ENCODE peak calls at places on chromosomes 4 and X, in nine cellular contexts. One of them, this sample, is unnamed.

GRCh38 chrX:53357799-53358530 is 64.5 kb downstream of the SMC1A start:
- DNase-seq in neuronal stem cell: peak
- DNase-seq in K562: no peak
- DNase-seq in heart right ventricle: no peak
- DNase-seq in suprapubic skin: no peak
- DNase-seq in spleen: no peak
- DNase-seq in adrenal gland: peak
- DNase-seq in tibial nerve: no peak
- DNase-seq in A549: no peak
- DNase-seq in this sample: no peak

GRCh38 chrX:103464071-103464773 is 55.1 kb downstream of the RAB40A start:
- DNase-seq in neuronal stem cell: no peak
- DNase-seq in K562: peak
- DNase-seq in heart right ventricle: no peak
- DNase-seq in suprapubic skin: no peak
- DNase-seq in spleen: no peak
- DNase-seq in adrenal gland: peak
- DNase-seq in tibial nerve: peak
- DNase-seq in A549: peak
- DNase-seq in this sample: no peak

GRCh38 chrX:15334561-15334960 is 762 bp downstream of the PIGA start:
- DNase-seq in neuronal stem cell: no peak
- DNase-seq in K562: peak
- DNase-seq in heart right ventricle: no peak
- DNase-seq in suprapubic skin: no peak
- DNase-seq in spleen: no peak
- DNase-seq in adrenal gland: no peak
- DNase-seq in tibial nerve: no peak
- DNase-seq in A549: no peak
- DNase-seq in this sample: no peak

GRCh38 chrX:40108084-40108958 is 10.6 kb upstream of the BCOR start:
- DNase-seq in neuronal stem cell: no peak
- DNase-seq in K562: no peak
- DNase-seq in heart right ventricle: peak
- DNase-seq in suprapubic skin: no peak
- DNase-seq in spleen: peak
- DNase-seq in adrenal gland: peak
- DNase-seq in tibial nerve: no peak
- DNase-seq in A549: peak
- DNase-seq in this sample: peak

GRCh38 chr4:47068986-47069385 is 37.6 kb downstream of the GABRB1 start:
- DNase-seq in neuronal stem cell: no peak
- DNase-seq in K562: no peak
- DNase-seq in heart right ventricle: no peak
- DNase-seq in suprapubic skin: no peak
- DNase-seq in spleen: no peak
- DNase-seq in adrenal gland: no peak
- DNase-seq in tibial nerve: no peak
- DNase-seq in A549: no peak
- DNase-seq in this sample: no peak

GRCh38 chrX:8913665-8914409 is 112.7 kb upstream of the FAM9A start:
- DNase-seq in neuronal stem cell: no peak
- DNase-seq in K562: no peak
- DNase-seq in heart right ventricle: peak
- DNase-seq in suprapubic skin: no peak
- DNase-seq in spleen: no peak
- DNase-seq in adrenal gland: peak
- DNase-seq in tibial nerve: no peak
- DNase-seq in A549: no peak
- DNase-seq in this sample: peak

GRCh38 chrX:78960888-78961287 is 15.7 kb downstream of the P2RY10 start:
- DNase-seq in neuronal stem cell: no peak
- DNase-seq in K562: no peak
- DNase-seq in heart right ventricle: no peak
- DNase-seq in suprapubic skin: no peak
- DNase-seq in spleen: no peak
- DNase-seq in adrenal gland: no peak
- DNase-seq in tibial nerve: no peak
- DNase-seq in A549: no peak
- DNase-seq in this sample: no peak

GRCh38 chr4:75494563-75494962 is 19.6 kb downstream of the RCHY1 start:
- DNase-seq in neuronal stem cell: no peak
- DNase-seq in K562: no peak
- DNase-seq in heart right ventricle: no peak
- DNase-seq in suprapubic skin: no peak
- DNase-seq in spleen: no peak
- DNase-seq in adrenal gland: no peak
- DNase-seq in tibial nerve: no peak
- DNase-seq in A549: no peak
- DNase-seq in this sample: no peak

GRCh38 chr4:95289028-95289634 is 259.6 kb downstream of the UNC5C start:
- DNase-seq in neuronal stem cell: no peak
- DNase-seq in K562: peak
- DNase-seq in heart right ventricle: no peak
- DNase-seq in suprapubic skin: no peak
- DNase-seq in spleen: no peak
- DNase-seq in adrenal gland: no peak
- DNase-seq in tibial nerve: no peak
- DNase-seq in A549: no peak
- DNase-seq in this sample: no peak

GRCh38 chrX:121236040-121236439 is 188.6 kb downstream of the GLUD2 start:
- DNase-seq in neuronal stem cell: no peak
- DNase-seq in K562: no peak
- DNase-seq in heart right ventricle: no peak
- DNase-seq in suprapubic skin: no peak
- DNase-seq in spleen: no peak
- DNase-seq in adrenal gland: no peak
- DNase-seq in tibial nerve: no peak
- DNase-seq in A549: no peak
- DNase-seq in this sample: no peak

GRCh38 chrX:123308663-123309062 is 124.6 kb downstream of the GRIA3 start:
- DNase-seq in neuronal stem cell: no peak
- DNase-seq in K562: no peak
- DNase-seq in heart right ventricle: no peak
- DNase-seq in suprapubic skin: no peak
- DNase-seq in spleen: no peak
- DNase-seq in adrenal gland: no peak
- DNase-seq in tibial nerve: no peak
- DNase-seq in A549: no peak
- DNase-seq in this sample: no peak

GRCh38 chrX:19410259-19410658 is 66.5 kb downstream of the PDHA1 start:
- DNase-seq in neuronal stem cell: no peak
- DNase-seq in K562: no peak
- DNase-seq in heart right ventricle: no peak
- DNase-seq in suprapubic skin: no peak
- DNase-seq in spleen: no peak
- DNase-seq in adrenal gland: no peak
- DNase-seq in tibial nerve: no peak
- DNase-seq in A549: no peak
- DNase-seq in this sample: no peak

GRCh38 chr4:115292320-115293092 is 179.1 kb upstream of the NDST4 start:
- DNase-seq in neuronal stem cell: no peak
- DNase-seq in K562: no peak
- DNase-seq in heart right ventricle: no peak
- DNase-seq in suprapubic skin: no peak
- DNase-seq in spleen: no peak
- DNase-seq in adrenal gland: no peak
- DNase-seq in tibial nerve: no peak
- DNase-seq in A549: no peak
- DNase-seq in this sample: no peak

GRCh38 chr4:154491731-154492249 is at the start of gene DCHS2:
- DNase-seq in neuronal stem cell: peak
- DNase-seq in K562: peak
- DNase-seq in heart right ventricle: peak
- DNase-seq in suprapubic skin: no peak
- DNase-seq in spleen: peak
- DNase-seq in adrenal gland: peak
- DNase-seq in tibial nerve: no peak
- DNase-seq in A549: peak
- DNase-seq in this sample: peak

GRCh38 chrX:36214924-36215323 is 295.4 kb downstream of the CFAP47 start:
- DNase-seq in neuronal stem cell: no peak
- DNase-seq in K562: no peak
- DNase-seq in heart right ventricle: no peak
- DNase-seq in suprapubic skin: no peak
- DNase-seq in spleen: no peak
- DNase-seq in adrenal gland: no peak
- DNase-seq in tibial nerve: no peak
- DNase-seq in A549: no peak
- DNase-seq in this sample: no peak

GRCh38 chrX:53081925-53082772 is at the start of gene TSPYL2:
- DNase-seq in neuronal stem cell: peak
- DNase-seq in K562: peak
- DNase-seq in heart right ventricle: peak
- DNase-seq in suprapubic skin: peak
- DNase-seq in spleen: peak
- DNase-seq in adrenal gland: peak
- DNase-seq in tibial nerve: peak
- DNase-seq in A549: peak
- DNase-seq in this sample: peak

GRCh38 chrX:12973561-12974216 is 1.2 kb upstream of the TMSB4X start:
- DNase-seq in neuronal stem cell: no peak
- DNase-seq in K562: no peak
- DNase-seq in heart right ventricle: no peak
- DNase-seq in suprapubic skin: no peak
- DNase-seq in spleen: peak
- DNase-seq in adrenal gland: peak
- DNase-seq in tibial nerve: no peak
- DNase-seq in A549: no peak
- DNase-seq in this sample: no peak

GRCh38 chrX:96861661-96862060 is 22.0 kb upstream of the RPA4 start:
- DNase-seq in neuronal stem cell: no peak
- DNase-seq in K562: no peak
- DNase-seq in heart right ventricle: no peak
- DNase-seq in suprapubic skin: no peak
- DNase-seq in spleen: no peak
- DNase-seq in adrenal gland: no peak
- DNase-seq in tibial nerve: no peak
- DNase-seq in A549: no peak
- DNase-seq in this sample: no peak

GRCh38 chr4:25090516-25090915 is 59.8 kb upstream of the LGI2 start:
- DNase-seq in neuronal stem cell: no peak
- DNase-seq in K562: no peak
- DNase-seq in heart right ventricle: no peak
- DNase-seq in suprapubic skin: no peak
- DNase-seq in spleen: no peak
- DNase-seq in adrenal gland: no peak
- DNase-seq in tibial nerve: no peak
- DNase-seq in A549: no peak
- DNase-seq in this sample: no peak

GRCh38 chr4:12359420-12359819 is 930.7 kb upstream of the HS3ST1 start:
- DNase-seq in neuronal stem cell: no peak
- DNase-seq in K562: no peak
- DNase-seq in heart right ventricle: no peak
- DNase-seq in suprapubic skin: no peak
- DNase-seq in spleen: no peak
- DNase-seq in adrenal gland: no peak
- DNase-seq in tibial nerve: no peak
- DNase-seq in A549: no peak
- DNase-seq in this sample: no peak

GRCh38 chr4:57640391-57641100 is 530.4 kb upstream of the IGFBP7 start:
- DNase-seq in neuronal stem cell: no peak
- DNase-seq in K562: no peak
- DNase-seq in heart right ventricle: no peak
- DNase-seq in suprapubic skin: no peak
- DNase-seq in spleen: no peak
- DNase-seq in adrenal gland: no peak
- DNase-seq in tibial nerve: no peak
- DNase-seq in A549: no peak
- DNase-seq in this sample: no peak

GRCh38 chrX:120001787-120002186 is 58.2 kb upstream of the NKAP start:
- DNase-seq in neuronal stem cell: no peak
- DNase-seq in K562: peak
- DNase-seq in heart right ventricle: no peak
- DNase-seq in suprapubic skin: no peak
- DNase-seq in spleen: no peak
- DNase-seq in adrenal gland: no peak
- DNase-seq in tibial nerve: no peak
- DNase-seq in A549: no peak
- DNase-seq in this sample: no peak
- H3K4me3 ChIP-seq in neuronal stem cell: no peak
- H3K4me3 ChIP-seq in K562: no peak
- H3K4me3 ChIP-seq in heart right ventricle: no peak
- H3K4me3 ChIP-seq in suprapubic skin: no peak
- H3K4me3 ChIP-seq in spleen: no peak
- H3K4me3 ChIP-seq in adrenal gland: no peak
- H3K4me3 ChIP-seq in tibial nerve: no peak
- H3K4me3 ChIP-seq in A549: no peak
- H3K4me3 ChIP-seq in this sample: no peak

GRCh38 chr4:149785686-149786431 is 29.8 kb downstream of the IQCM start:
- DNase-seq in neuronal stem cell: no peak
- DNase-seq in K562: no peak
- DNase-seq in heart right ventricle: no peak
- DNase-seq in suprapubic skin: no peak
- DNase-seq in spleen: no peak
- DNase-seq in adrenal gland: no peak
- DNase-seq in tibial nerve: no peak
- DNase-seq in A549: no peak
- DNase-seq in this sample: no peak
- H3K27ac ChIP-seq in neuronal stem cell: no peak
- H3K27ac ChIP-seq in K562: no peak
- H3K27ac ChIP-seq in heart right ventricle: no peak
- H3K27ac ChIP-seq in suprapubic skin: no peak
- H3K27ac ChIP-seq in spleen: no peak
- H3K27ac ChIP-seq in adrenal gland: no peak
- H3K27ac ChIP-seq in tibial nerve: no peak
- H3K27ac ChIP-seq in A549: no peak
- H3K27ac ChIP-seq in this sample: no peak

GRCh38 chr4:76801621-76802545 is 96.1 kb downstream of the SOWAHB start:
- DNase-seq in neuronal stem cell: peak
- DNase-seq in K562: no peak
- DNase-seq in heart right ventricle: peak
- DNase-seq in suprapubic skin: no peak
- DNase-seq in spleen: peak
- DNase-seq in adrenal gland: no peak
- DNase-seq in tibial nerve: no peak
- DNase-seq in A549: no peak
- DNase-seq in this sample: peak
- H3K4me3 ChIP-seq in neuronal stem cell: no peak
- H3K4me3 ChIP-seq in K562: no peak
- H3K4me3 ChIP-seq in heart right ventricle: peak
- H3K4me3 ChIP-seq in suprapubic skin: peak
- H3K4me3 ChIP-seq in spleen: no peak
- H3K4me3 ChIP-seq in adrenal gland: no peak
- H3K4me3 ChIP-seq in tibial nerve: peak
- H3K4me3 ChIP-seq in A549: no peak
- H3K4me3 ChIP-seq in this sample: no peak

DNA sequence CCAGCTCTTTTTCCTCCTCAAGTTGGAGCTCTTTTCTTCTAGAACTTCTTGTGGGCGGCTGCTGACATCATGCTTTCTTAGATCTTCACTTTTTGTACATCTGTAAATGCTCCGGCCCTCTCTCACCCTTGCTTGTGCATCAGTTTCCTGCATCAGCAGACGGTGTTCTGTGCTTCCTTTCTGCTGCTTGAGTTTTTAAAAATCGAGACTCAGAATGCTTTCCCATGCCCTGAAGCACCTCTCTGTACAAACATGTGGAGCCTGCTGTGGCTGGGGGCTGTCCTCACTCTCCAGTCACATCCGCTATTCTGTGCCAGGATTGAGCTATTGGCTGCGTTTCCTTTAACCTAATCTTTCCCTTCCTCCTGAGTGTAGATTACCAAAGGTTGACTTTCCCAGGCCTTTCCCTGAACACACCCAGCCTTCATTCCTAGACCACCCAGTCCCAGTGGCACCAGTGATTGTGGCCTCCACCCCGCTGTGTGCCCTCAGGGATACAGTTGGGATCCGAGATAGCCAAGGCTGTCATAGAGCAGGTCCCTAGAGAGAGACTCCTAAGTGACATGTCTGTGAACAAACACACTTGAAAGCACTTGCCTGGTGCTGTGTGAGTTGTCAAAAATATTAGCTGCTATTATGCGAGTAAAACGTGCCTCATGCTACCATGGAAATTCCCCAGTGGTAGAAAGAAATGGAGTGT is 41.9 kb downstream of the TNIP2 start:
- DNase-seq in neuronal stem cell: no peak
- DNase-seq in K562: no peak
- DNase-seq in heart right ventricle: peak
- DNase-seq in suprapubic skin: no peak
- DNase-seq in spleen: peak
- DNase-seq in adrenal gland: peak
- DNase-seq in tibial nerve: no peak
- DNase-seq in A549: no peak
- DNase-seq in this sample: no peak
- H3K27ac ChIP-seq in neuronal stem cell: no peak
- H3K27ac ChIP-seq in K562: no peak
- H3K27ac ChIP-seq in heart right ventricle: peak
- H3K27ac ChIP-seq in suprapubic skin: no peak
- H3K27ac ChIP-seq in spleen: peak
- H3K27ac ChIP-seq in adrenal gland: peak
- H3K27ac ChIP-seq in tibial nerve: no peak
- H3K27ac ChIP-seq in A549: no peak
- H3K27ac ChIP-seq in this sample: peak

This sample was measured in aorta.